ENCODE peak calls at places on chromosomes 4 and X, in four cellular contexts. S is spleen, U is lower leg skin, L is HCT116. Q is an unnamed sample.

GRCh38 chr4:54570822-54571221 is 86.9 kb upstream of the KIT start:
- DNase-seq in S (no peak), U (no peak), L (no peak), Q (no peak)

GRCh38 chr4:76803522-76803921 is 94.4 kb downstream of the SOWAHB start:
- DNase-seq in S (no peak), U (no peak), L (no peak), Q (no peak)

GRCh38 chr4:67750691-67751090 is 3.5 kb downstream of the GNRHR start:
- DNase-seq in S (no peak), U (no peak), L (no peak), Q (no peak)

GRCh38 chr4:108320066-108320465 is 151.3 kb upstream of the LEF1 start:
- DNase-seq in S (no peak), U (no peak), L (no peak), Q (no peak)

GRCh38 chrX:46375831-46376230 is 169.4 kb downstream of the ZNF674 start:
- DNase-seq in S (no peak), U (no peak), L (peak; percentile 16), Q (no peak)

GRCh38 chr4:61336911-61337310 is 136.8 kb downstream of the ADGRL3 start:
- DNase-seq in S (no peak), U (no peak), L (no peak), Q (no peak)

GRCh38 chr4:608236-608635 is 17.1 kb upstream of the PDE6B start:
- DNase-seq in S (peak; percentile 30), U (no peak), L (no peak), Q (no peak)

GRCh38 chrX:151384807-151385206 is 12.2 kb upstream of the VMA21 start:
- DNase-seq in S (no peak), U (no peak), L (no peak), Q (peak; percentile 15)

GRCh38 chrX:120457766-120458180 is 11.3 kb downstream of the LAMP2 start:
- DNase-seq in S (no peak), U (no peak), L (no peak), Q (peak; percentile 27)

GRCh38 chrX:110966839-110967238 is 129.2 kb upstream of the PAK3 start:
- DNase-seq in S (no peak), U (no peak), L (no peak), Q (no peak)

GRCh38 chrX:154526901-154527675 is 11.1 kb upstream of the FAM3A start:
- DNase-seq in S (peak; percentile 89), U (peak; percentile 67), L (peak; percentile 27), Q (peak; percentile 94)

GRCh38 chr4:84937381-84937977 is 29.0 kb downstream of the WDFY3 start:
- DNase-seq in S (no peak), U (no peak), L (no peak), Q (no peak)

GRCh38 chr4:6095023-6095817 is 77.0 kb upstream of the C4orf50 start:
- DNase-seq in S (no peak), U (no peak), L (no peak), Q (no peak)

GRCh38 chrX:154436597-154437397 is at the start of gene GDI1:
- DNase-seq in S (peak; percentile 90), U (no peak), L (no peak), Q (peak; percentile 57)

GRCh38 chr4:177116161-177116560 is 193.5 kb upstream of the NEIL3 start:
- DNase-seq in S (no peak), U (no peak), L (no peak), Q (no peak)

GRCh38 chrX:154019633-154020499 is at the start of gene IRAK1:
- DNase-seq in S (peak; percentile 92), U (no peak), L (no peak), Q (peak; percentile 48)

GRCh38 chr4:104897297-104897645 is 249.4 kb upstream of the TET2 start:
- DNase-seq in S (no peak), U (no peak), L (no peak), Q (no peak)

GRCh38 chr4:125951275-125951887 is 636.6 kb downstream of the FAT4 start:
- DNase-seq in S (no peak), U (no peak), L (no peak), Q (no peak)

GRCh38 chr4:16443504-16444088 is 217.3 kb upstream of the TAPT1 start:
- DNase-seq in S (no peak), U (no peak), L (peak; percentile 12), Q (no peak)

GRCh38 chr4:36414248-36414647 is 132.8 kb downstream of the DTHD1 start:
- DNase-seq in S (no peak), U (no peak), L (no peak), Q (no peak)

GRCh38 chr4:145840162-145840768 is 98.4 kb downstream of the ZNF827 start:
- DNase-seq in S (no peak), U (no peak), L (peak; percentile 35), Q (no peak)

GRCh38 chrX:116379854-116380253 is 56.6 kb upstream of the SLC6A14 start:
- DNase-seq in S (no peak), U (peak; percentile 30), L (no peak), Q (peak; percentile 1)

GRCh38 chr4:38654273-38654672 is 9.7 kb upstream of the KLF3 start:
- DNase-seq in S (no peak), U (no peak), L (no peak), Q (no peak)

GRCh38 chr4:138096384-138097062 is 145.6 kb downstream of the SLC7A11 start:
- DNase-seq in S (no peak), U (no peak), L (no peak), Q (no peak)

GRCh38 chr4:5504486-5504885 is 203.9 kb downstream of the EVC2 start:
- DNase-seq in S (no peak), U (no peak), L (no peak), Q (no peak)

GRCh38 chr4:27463816-27464215 is 603.2 kb downstream of the STIM2 start:
- DNase-seq in S (no peak), U (no peak), L (peak; percentile 54), Q (no peak)

GRCh38 chr4:125952631-125953030 is 637.9 kb downstream of the FAT4 start:
- DNase-seq in S (no peak), U (no peak), L (no peak), Q (no peak)

GRCh38 chrX:139739138-139739537 is 31.2 kb upstream of the MCF2 start:
- DNase-seq in S (no peak), U (no peak), L (no peak), Q (no peak)

GRCh38 chr4:181078236-181078635 is 1165.0 kb upstream of the TENM3 start:
- DNase-seq in S (no peak), U (no peak), L (no peak), Q (no peak)

GRCh38 chrX:69024287-69024686 is 141.0 kb downstream of the PJA1 start:
- DNase-seq in S (no peak), U (no peak), L (no peak), Q (peak; percentile 84)

GRCh38 chr4:168514249-168514852 is 17.5 kb downstream of the PALLD start:
- DNase-seq in S (no peak), U (no peak), L (no peak), Q (no peak)

DNA sequence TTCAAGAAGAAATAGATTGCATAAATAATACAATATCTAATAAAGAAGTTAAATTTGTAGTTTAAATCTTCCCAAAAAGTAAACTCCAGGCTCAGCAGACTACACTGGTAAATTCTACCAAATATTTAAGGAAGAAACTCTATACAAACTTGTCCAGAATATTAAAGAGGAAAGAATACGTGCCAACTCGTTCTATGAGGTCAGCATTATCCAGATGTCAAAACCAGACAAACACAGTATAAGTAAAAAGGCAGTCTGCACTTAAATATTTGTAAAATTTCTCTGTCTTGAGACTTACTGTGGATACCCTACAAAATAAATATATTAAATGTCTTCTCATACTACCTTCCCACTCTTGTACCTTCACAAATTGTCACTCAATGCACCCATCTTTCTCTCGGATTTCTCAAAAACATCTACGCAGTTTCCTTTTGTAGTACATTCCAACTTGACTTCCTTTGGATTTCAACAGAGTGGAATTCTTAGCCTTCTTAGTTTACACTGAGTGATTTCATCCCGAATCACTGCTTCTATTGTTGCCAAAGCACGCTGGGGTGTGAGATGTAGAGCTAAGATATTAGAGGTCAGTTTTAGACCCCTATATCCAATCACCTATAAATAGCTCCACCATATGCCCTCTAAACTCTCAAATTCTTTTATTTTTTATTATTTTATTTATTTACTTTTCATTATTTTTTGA is 71.6 kb upstream of the MAB21L2 start:
- DNase-seq in S (no peak), U (no peak), L (peak; percentile 6), Q (no peak)
- H3K4me3 ChIP-seq in S (no peak overlapping the region), U (no peak overlapping the region), L (no peak overlapping the region), Q (no peak overlapping the region)

GRCh38 chrX:29824176-29824906 is 391.0 kb upstream of the MAGEB2 start:
- DNase-seq in S (no peak), U (no peak), L (no peak), Q (no peak)

GRCh38 chrX:29826651-29827206 is 388.6 kb upstream of the MAGEB2 start:
- DNase-seq in S (no peak), U (no peak), L (no peak), Q (no peak)
- TF ChIP-seq POLR2A in S (no peak), U (no peak), L (no peak), Q (no peak)

DNA sequence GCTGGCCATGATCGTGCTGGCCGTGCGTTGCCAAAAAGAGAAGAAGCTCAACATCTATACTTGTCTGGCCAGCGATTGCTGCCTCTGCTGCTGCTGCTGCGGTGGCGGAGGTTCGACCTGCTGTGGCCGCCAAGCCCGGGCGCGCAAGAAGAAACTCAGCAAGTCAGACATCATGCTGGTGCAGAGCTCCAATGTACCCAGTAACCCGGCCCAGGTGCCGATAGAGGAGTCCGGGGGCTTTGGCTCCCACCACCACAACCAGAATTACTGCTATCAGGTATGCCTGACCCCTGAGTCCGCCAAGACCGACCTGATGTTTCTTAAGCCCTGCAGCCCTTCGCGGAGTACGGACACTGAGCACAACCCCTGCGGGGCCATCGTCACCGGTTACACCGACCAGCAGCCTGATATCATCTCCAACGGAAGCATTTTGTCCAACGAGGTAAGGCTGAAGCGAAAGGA is 3.3 kb downstream of the PCDH10 start:
- DNase-seq in S (no peak), U (no peak), L (no peak), Q (no peak)
- H3K4me3 ChIP-seq in S (no peak overlapping the region), U (no peak overlapping the region), L (no peak overlapping the region), Q (no peak overlapping the region)

GRCh38 chr4:40055873-40056721 is 553 bp upstream of the N4BP2 start:
- DNase-seq in S (peak; percentile 92), U (peak; percentile 46), L (no peak), Q (peak; percentile 67)
- TF ChIP-seq POLR2A in S (no peak), U (no peak), L (peak; percentile 44), Q (peak; percentile 13)

GRCh38 chr4:128707864-128708263 is 101.6 kb upstream of the JADE1 start:
- DNase-seq in S (no peak), U (no peak), L (no peak), Q (peak; percentile 32)
- H3K4me3 ChIP-seq in S (no peak overlapping the region), U (no peak overlapping the region), L (no peak overlapping the region), Q (no peak overlapping the region)

GRCh38 chr4:78518551-78518950 is 33.0 kb upstream of the ANXA3 start:
- DNase-seq in S (no peak), U (no peak), L (no peak), Q (peak; percentile 5)
- TF ChIP-seq POLR2A in S (no peak), U (no peak), L (no peak), Q (no peak)